ENCODE peak calls at places on chromosomes 12 and 14, in nine cellular contexts. One of them, this sample, is unnamed.
A peak's percentile ranks its signal among the peaks of the same experiment; 100 is the strongest.

GRCh38 chr12:2648406-2648805 is 146.4 kb upstream of the FKBP4 start:
- DNase-seq in tibial nerve: no peak
- DNase-seq in transverse colon: no peak
- DNase-seq in cardiac muscle cell: no peak
- DNase-seq in GM12878: no peak
- DNase-seq in GM23248: no peak
- DNase-seq in SK-N-SH: no peak
- DNase-seq in astrocyte: no peak
- DNase-seq in CD8-positive, alpha-beta T cell: no peak
- DNase-seq in this sample: no peak

GRCh38 chr12:4118017-4118510 is 155.5 kb upstream of the CCND2 start:
- DNase-seq in SK-N-SH: no peak
- DNase-seq in CD8-positive, alpha-beta T cell: no peak
- DNase-seq in GM12878: peak; percentile 89
- DNase-seq in astrocyte: peak; percentile 44
- DNase-seq in tibial nerve: peak; percentile 38
- DNase-seq in cardiac muscle cell: peak; percentile 65
- DNase-seq in GM23248: peak; percentile 37
- DNase-seq in transverse colon: peak; percentile 80
- DNase-seq in this sample: peak; percentile 73

GRCh38 chr12:76622351-76622750 is 62.8 kb upstream of the OSBPL8 start:
- DNase-seq in astrocyte: no peak
- DNase-seq in transverse colon: no peak
- DNase-seq in cardiac muscle cell: no peak
- DNase-seq in SK-N-SH: no peak
- DNase-seq in tibial nerve: no peak
- DNase-seq in CD8-positive, alpha-beta T cell: no peak
- DNase-seq in GM23248: no peak
- DNase-seq in GM12878: no peak
- DNase-seq in this sample: no peak

GRCh38 chr12:93419388-93420034 is 22.2 kb downstream of the UBE2N start:
- DNase-seq in CD8-positive, alpha-beta T cell: no peak
- DNase-seq in GM12878: no peak
- DNase-seq in tibial nerve: no peak
- DNase-seq in astrocyte: peak; percentile 42
- DNase-seq in transverse colon: no peak
- DNase-seq in SK-N-SH: peak; percentile 41
- DNase-seq in GM23248: peak; percentile 75
- DNase-seq in cardiac muscle cell: peak; percentile 79
- DNase-seq in this sample: no peak

GRCh38 chr12:114311966-114312365 is 94.0 kb downstream of the TBX5 start:
- DNase-seq in GM12878: no peak
- DNase-seq in astrocyte: peak; percentile 79
- DNase-seq in transverse colon: no peak
- DNase-seq in SK-N-SH: no peak
- DNase-seq in tibial nerve: no peak
- DNase-seq in CD8-positive, alpha-beta T cell: no peak
- DNase-seq in GM23248: peak; percentile 86
- DNase-seq in cardiac muscle cell: no peak
- DNase-seq in this sample: peak; percentile 76

GRCh38 chr12:58395056-58395455 is 453.7 kb downstream of the ATP23 start:
- DNase-seq in CD8-positive, alpha-beta T cell: no peak
- DNase-seq in GM23248: no peak
- DNase-seq in cardiac muscle cell: no peak
- DNase-seq in GM12878: no peak
- DNase-seq in astrocyte: peak; percentile 66
- DNase-seq in SK-N-SH: no peak
- DNase-seq in tibial nerve: no peak
- DNase-seq in transverse colon: no peak
- DNase-seq in this sample: no peak

GRCh38 chr14:65412881-65413738 is 580 bp downstream of the FUT8 start:
- DNase-seq in GM12878: no peak
- DNase-seq in astrocyte: peak; percentile 64
- DNase-seq in SK-N-SH: peak; percentile 69
- DNase-seq in CD8-positive, alpha-beta T cell: peak; percentile 68
- DNase-seq in transverse colon: peak; percentile 77
- DNase-seq in cardiac muscle cell: peak; percentile 33
- DNase-seq in GM23248: peak; percentile 93
- DNase-seq in tibial nerve: no peak
- DNase-seq in this sample: peak; percentile 67

GRCh38 chr14:102973706-102974280 is 51.3 kb downstream of the AMN start:
- DNase-seq in GM12878: no peak
- DNase-seq in astrocyte: no peak
- DNase-seq in GM23248: no peak
- DNase-seq in SK-N-SH: no peak
- DNase-seq in transverse colon: no peak
- DNase-seq in CD8-positive, alpha-beta T cell: no peak
- DNase-seq in cardiac muscle cell: no peak
- DNase-seq in tibial nerve: no peak
- DNase-seq in this sample: no peak

GRCh38 chr12:119681139-119681538 is 13.2 kb downstream of the PRKAB1 start:
- DNase-seq in transverse colon: peak; percentile 55
- DNase-seq in tibial nerve: no peak
- DNase-seq in GM23248: no peak
- DNase-seq in SK-N-SH: no peak
- DNase-seq in cardiac muscle cell: no peak
- DNase-seq in CD8-positive, alpha-beta T cell: no peak
- DNase-seq in astrocyte: no peak
- DNase-seq in GM12878: no peak
- DNase-seq in this sample: no peak

GRCh38 chr14:94028450-94028826 is 2.3 kb downstream of the OTUB2 start:
- DNase-seq in SK-N-SH: no peak
- DNase-seq in GM23248: no peak
- DNase-seq in cardiac muscle cell: no peak
- DNase-seq in CD8-positive, alpha-beta T cell: no peak
- DNase-seq in tibial nerve: no peak
- DNase-seq in GM12878: no peak
- DNase-seq in astrocyte: peak; percentile 62
- DNase-seq in transverse colon: no peak
- DNase-seq in this sample: no peak

GRCh38 chr12:95611676-95612309 is 60.5 kb upstream of the USP44 start:
- DNase-seq in CD8-positive, alpha-beta T cell: no peak
- DNase-seq in transverse colon: no peak
- DNase-seq in tibial nerve: no peak
- DNase-seq in astrocyte: peak; percentile 67
- DNase-seq in SK-N-SH: no peak
- DNase-seq in GM12878: no peak
- DNase-seq in cardiac muscle cell: no peak
- DNase-seq in GM23248: no peak
- DNase-seq in this sample: no peak

GRCh38 chr14:94907626-94908261 is 137.8 kb upstream of the GSC start:
- DNase-seq in CD8-positive, alpha-beta T cell: no peak
- DNase-seq in GM23248: no peak
- DNase-seq in astrocyte: no peak
- DNase-seq in SK-N-SH: peak; percentile 70
- DNase-seq in cardiac muscle cell: peak; percentile 7
- DNase-seq in tibial nerve: no peak
- DNase-seq in GM12878: no peak
- DNase-seq in transverse colon: no peak
- DNase-seq in this sample: peak; percentile 14

GRCh38 chr12:113246478-113247122 is 25.3 kb downstream of the TPCN1 start:
- DNase-seq in CD8-positive, alpha-beta T cell: no peak
- DNase-seq in transverse colon: no peak
- DNase-seq in GM12878: no peak
- DNase-seq in astrocyte: no peak
- DNase-seq in tibial nerve: no peak
- DNase-seq in cardiac muscle cell: no peak
- DNase-seq in SK-N-SH: no peak
- DNase-seq in GM23248: no peak
- DNase-seq in this sample: no peak

GRCh38 chr12:68785358-68785757 is 22.6 kb upstream of the MDM2 start:
- DNase-seq in transverse colon: no peak
- DNase-seq in GM12878: no peak
- DNase-seq in GM23248: peak; percentile 60
- DNase-seq in SK-N-SH: no peak
- DNase-seq in CD8-positive, alpha-beta T cell: no peak
- DNase-seq in cardiac muscle cell: peak; percentile 47
- DNase-seq in astrocyte: no peak
- DNase-seq in tibial nerve: no peak
- DNase-seq in this sample: no peak

GRCh38 chr14:24435192-24435810 is 5.5 kb downstream of the KHNYN start:
- DNase-seq in cardiac muscle cell: no peak
- DNase-seq in SK-N-SH: no peak
- DNase-seq in tibial nerve: no peak
- DNase-seq in GM12878: no peak
- DNase-seq in GM23248: no peak
- DNase-seq in transverse colon: no peak
- DNase-seq in CD8-positive, alpha-beta T cell: no peak
- DNase-seq in astrocyte: no peak
- DNase-seq in this sample: no peak

DNA sequence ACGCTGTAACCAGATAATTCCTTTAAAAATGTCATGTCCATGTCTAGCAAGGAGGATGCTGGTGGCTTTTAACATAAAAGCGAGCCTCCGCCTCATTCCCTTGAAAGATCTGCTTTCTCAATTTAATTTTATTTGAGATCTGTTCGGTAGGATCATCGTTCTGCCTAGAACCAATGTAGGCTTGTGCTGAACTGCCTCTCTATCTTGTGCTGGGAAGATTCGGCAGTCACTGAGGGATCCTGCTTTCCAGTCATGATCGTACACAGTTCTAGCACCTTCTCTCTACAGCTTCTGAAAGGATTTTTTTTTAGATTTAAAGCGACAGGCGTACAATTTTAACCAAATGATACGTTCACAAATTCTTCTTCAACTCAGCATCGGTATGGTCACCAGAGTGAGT is 54.3 kb downstream of the PEBP1 start:
- DNase-seq in GM12878: no peak
- DNase-seq in astrocyte: peak; percentile 38
- DNase-seq in tibial nerve: no peak
- DNase-seq in transverse colon: no peak
- DNase-seq in SK-N-SH: peak; percentile 33
- DNase-seq in CD8-positive, alpha-beta T cell: no peak
- DNase-seq in cardiac muscle cell: peak; percentile 50
- DNase-seq in GM23248: peak; percentile 61
- DNase-seq in this sample: peak; percentile 5
- H3K4me3 ChIP-seq in GM12878: no peak overlapping the region
- H3K4me3 ChIP-seq in astrocyte: peak overlapping the region; percentile 67
- H3K4me3 ChIP-seq in tibial nerve: peak overlapping the region; percentile 24
- H3K4me3 ChIP-seq in transverse colon: no peak overlapping the region
- H3K4me3 ChIP-seq in SK-N-SH: peak overlapping the region; percentile 38
- H3K4me3 ChIP-seq in CD8-positive, alpha-beta T cell: no peak overlapping the region
- H3K4me3 ChIP-seq in cardiac muscle cell: no peak overlapping the region
- H3K4me3 ChIP-seq in GM23248: peak overlapping the region; percentile 70
- H3K4me3 ChIP-seq in this sample: peak overlapping the region; percentile 38

DNA sequence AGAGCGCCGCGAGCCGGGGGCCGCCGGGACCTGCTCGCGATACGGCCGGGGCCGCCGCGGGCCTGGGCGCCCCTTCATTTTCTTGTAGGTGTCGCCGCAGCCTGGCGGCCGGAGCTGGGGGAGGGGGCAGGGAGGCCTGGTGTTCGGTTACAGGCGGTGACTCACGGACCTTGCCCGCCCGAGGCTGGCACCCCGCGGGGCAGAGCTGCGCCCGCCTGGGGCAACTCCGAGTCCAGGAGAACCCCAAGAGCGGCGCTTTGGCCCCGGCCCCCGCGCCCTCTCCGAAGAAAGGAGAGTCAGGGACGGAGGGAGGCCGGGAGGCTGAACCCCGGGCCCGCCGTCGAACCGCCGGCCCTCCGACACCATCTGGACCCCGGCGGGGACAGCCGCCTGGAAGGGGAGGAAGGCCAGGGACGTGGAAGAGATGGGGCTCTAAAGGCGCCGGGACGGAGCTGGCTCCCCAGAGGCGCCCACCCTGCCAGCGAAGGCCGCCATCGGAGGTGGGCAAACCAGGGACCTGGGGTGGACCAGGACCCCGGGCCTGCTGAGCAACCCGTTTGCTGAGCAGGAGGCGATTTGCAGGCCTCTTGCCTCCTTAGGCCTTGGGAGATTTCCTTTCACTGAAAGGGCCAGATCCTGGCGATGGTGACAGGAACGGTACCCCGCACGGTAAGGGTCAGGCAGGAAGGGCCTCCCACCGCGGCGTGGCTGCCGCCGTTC is 828 bp upstream of the NUAK1 start:
- DNase-seq in GM12878: no peak
- DNase-seq in astrocyte: peak; percentile 64
- DNase-seq in cardiac muscle cell: peak; percentile 69
- DNase-seq in CD8-positive, alpha-beta T cell: no peak
- DNase-seq in transverse colon: peak; percentile 76
- DNase-seq in GM23248: peak; percentile 91
- DNase-seq in tibial nerve: peak; percentile 48
- DNase-seq in SK-N-SH: no peak
- DNase-seq in this sample: peak; percentile 89
- H3K27me3 ChIP-seq in GM12878: peaks cover 27% of the 10 kb centered on the region
- H3K27me3 ChIP-seq in astrocyte: no peaks in the 10 kb centered on the region
- H3K27me3 ChIP-seq in cardiac muscle cell: no peaks in the 10 kb centered on the region
- H3K27me3 ChIP-seq in CD8-positive, alpha-beta T cell: peaks cover 28% of the 10 kb centered on the region
- H3K27me3 ChIP-seq in transverse colon: peaks cover 35% of the 10 kb centered on the region
- H3K27me3 ChIP-seq in GM23248: no peaks in the 10 kb centered on the region
- H3K27me3 ChIP-seq in tibial nerve: no peaks in the 10 kb centered on the region
- H3K27me3 ChIP-seq in SK-N-SH: no peaks in the 10 kb centered on the region
- H3K27me3 ChIP-seq in this sample: no peaks in the 10 kb centered on the region

GRCh38 chr12:29431516-29431915 is 50.5 kb upstream of the ERGIC2 start:
- DNase-seq in GM23248: no peak
- DNase-seq in astrocyte: no peak
- DNase-seq in transverse colon: no peak
- DNase-seq in CD8-positive, alpha-beta T cell: no peak
- DNase-seq in GM12878: no peak
- DNase-seq in cardiac muscle cell: no peak
- DNase-seq in tibial nerve: no peak
- DNase-seq in SK-N-SH: no peak
- DNase-seq in this sample: no peak
- H3K36me3 ChIP-seq in GM23248: no peaks in the 10 kb centered on the region
- H3K36me3 ChIP-seq in astrocyte: no peaks in the 10 kb centered on the region
- H3K36me3 ChIP-seq in transverse colon: no peaks in the 10 kb centered on the region
- H3K36me3 ChIP-seq in CD8-positive, alpha-beta T cell: no peaks in the 10 kb centered on the region
- H3K36me3 ChIP-seq in GM12878: no peaks in the 10 kb centered on the region
- H3K36me3 ChIP-seq in cardiac muscle cell: no peaks in the 10 kb centered on the region
- H3K36me3 ChIP-seq in tibial nerve: no peaks in the 10 kb centered on the region
- H3K36me3 ChIP-seq in SK-N-SH: no peaks in the 10 kb centered on the region
- H3K36me3 ChIP-seq in this sample: no peaks in the 10 kb centered on the region

DNA sequence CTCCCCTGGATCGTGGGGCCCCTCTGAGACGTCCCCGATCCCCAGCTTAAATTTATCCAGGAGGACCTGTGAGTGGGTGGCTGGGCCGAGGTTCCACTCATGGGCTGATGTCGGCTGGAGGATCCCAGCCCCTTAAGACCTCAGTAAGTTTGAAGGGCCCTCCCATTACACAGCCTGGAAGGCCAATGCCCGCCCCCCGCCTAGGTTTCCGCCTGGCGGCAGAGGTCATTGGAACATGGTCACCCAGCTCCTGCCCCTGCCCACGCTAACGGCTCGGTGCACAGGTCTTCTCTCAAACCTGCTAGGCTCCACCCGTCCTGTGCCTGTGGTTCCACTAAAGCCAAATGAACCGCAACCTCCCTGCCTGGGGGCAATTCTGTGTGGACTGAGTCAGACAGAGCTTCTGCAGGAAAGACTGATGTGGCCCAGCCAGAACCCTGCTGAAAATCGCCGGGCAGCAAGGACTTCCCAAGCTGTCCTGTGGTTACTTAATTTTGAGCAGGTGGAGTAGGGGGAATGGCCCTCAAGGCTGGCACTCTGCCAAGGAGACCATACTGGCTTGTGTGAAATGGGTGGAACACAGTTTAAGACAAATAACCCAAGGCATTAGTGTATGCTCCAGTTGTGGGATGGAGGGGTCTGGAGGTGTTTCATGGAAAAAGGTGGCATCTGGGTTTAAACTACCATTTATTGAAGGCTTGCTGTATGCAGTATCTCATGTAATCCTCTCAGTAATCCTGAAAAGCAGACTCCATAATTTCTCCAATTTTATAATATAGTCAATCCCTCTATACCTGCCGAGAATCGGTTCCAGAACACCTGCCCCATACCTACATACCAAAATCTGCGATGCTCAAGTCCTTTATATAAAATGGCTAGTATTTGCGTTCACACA is 903 bp upstream of the NT5DC3 start:
- DNase-seq in astrocyte: peak; percentile 85
- DNase-seq in SK-N-SH: no peak
- DNase-seq in GM12878: no peak
- DNase-seq in tibial nerve: no peak
- DNase-seq in cardiac muscle cell: peak; percentile 47
- DNase-seq in CD8-positive, alpha-beta T cell: peak; percentile 44
- DNase-seq in GM23248: peak; percentile 90
- DNase-seq in transverse colon: no peak
- DNase-seq in this sample: peak; percentile 97
- H3K4me3 ChIP-seq in astrocyte: peak overlapping the region; percentile 59
- H3K4me3 ChIP-seq in SK-N-SH: peak overlapping the region; percentile 84
- H3K4me3 ChIP-seq in GM12878: peak overlapping the region; percentile 78
- H3K4me3 ChIP-seq in tibial nerve: peak overlapping the region; percentile 92
- H3K4me3 ChIP-seq in cardiac muscle cell: peak overlapping the region; percentile 53
- H3K4me3 ChIP-seq in CD8-positive, alpha-beta T cell: peak overlapping the region; percentile 64
- H3K4me3 ChIP-seq in GM23248: peak overlapping the region; percentile 91
- H3K4me3 ChIP-seq in transverse colon: peak overlapping the region; percentile 56
- H3K4me3 ChIP-seq in this sample: peak overlapping the region; percentile 93

This sample was measured in MG63.